ENCODE peak calls at places on chromosomes 12 and 14, in five cellular contexts. X is IMR-90, H is testis, M is gastrocnemius medialis, K is body of pancreas. Y is an unnamed sample.

GRCh38 chr12:124698211-124698997 is 131.0 kb upstream of the NCOR2 start:
- DNase-seq in X (peak; percentile 19), H (peak; percentile 52), M (no peak), K (no peak), Y (no peak)

GRCh38 chr12:92363295-92364146 is 217.9 kb upstream of the BTG1 start:
- DNase-seq in X (peak; percentile 4), H (peak; percentile 56), M (peak; percentile 26), K (peak; percentile 59), Y (no peak)

GRCh38 chr14:96206461-96206860 is 1.8 kb downstream of the BDKRB2 start:
- DNase-seq in X (no peak), H (no peak), M (no peak), K (peak; percentile 75), Y (peak; percentile 18)

GRCh38 chr12:63863658-63864455 is 19.4 kb downstream of the SRGAP1 start:
- DNase-seq in X (peak; percentile 43), H (no peak), M (no peak), K (no peak), Y (no peak)

GRCh38 chr12:19799216-19799615 is 359.9 kb downstream of the AEBP2 start:
- DNase-seq in X (peak; percentile 51), H (no peak), M (no peak), K (no peak), Y (no peak)

GRCh38 chr14:45728448-45729225 is 475.6 kb upstream of the MIS18BP1 start:
- DNase-seq in X (no peak), H (no peak), M (no peak), K (no peak), Y (no peak)

GRCh38 chr12:46831335-46832083 is 5.7 kb upstream of the SLC38A4 start:
- DNase-seq in X (no peak), H (peak; percentile 20), M (peak; percentile 88), K (peak; percentile 43), Y (no peak)

GRCh38 chr14:22926316-22926715 is 2.9 kb downstream of the PRMT5 start:
- DNase-seq in X (peak; percentile 20), H (no peak), M (no peak), K (no peak), Y (no peak)

GRCh38 chr14:45678163-45678562 is 425.2 kb upstream of the MIS18BP1 start:
- DNase-seq in X (no peak), H (no peak), M (no peak), K (no peak), Y (no peak)

GRCh38 chr12:14948672-14949071 is 10.3 kb upstream of the ERP27 start:
- DNase-seq in X (peak; percentile 89), H (peak; percentile 54), M (peak; percentile 25), K (peak; percentile 67), Y (peak; percentile 92)

GRCh38 chr12:13250416-13250815 is 53.9 kb downstream of the EMP1 start:
- DNase-seq in X (peak; percentile 84), H (no peak), M (no peak), K (no peak), Y (no peak)

GRCh38 chr14:60775296-60775695 is 40.7 kb downstream of the MNAT1 start:
- DNase-seq in X (peak; percentile 84), H (no peak), M (no peak), K (no peak), Y (no peak)

GRCh38 chr12:124543591-124544310 is 23.7 kb downstream of the NCOR2 start:
- DNase-seq in X (no peak), H (no peak), M (no peak), K (no peak), Y (no peak)

GRCh38 chr12:106583578-106584103 is 837 bp downstream of the RFX4 start:
- DNase-seq in X (peak; percentile 12), H (no peak), M (no peak), K (no peak), Y (no peak)

GRCh38 chr14:103705158-103705523 is 10.1 kb downstream of the XRCC3 start:
- DNase-seq in X (no peak), H (peak; percentile 81), M (no peak), K (peak; percentile 59), Y (no peak)

GRCh38 chr12:83224012-83224411 is 537.3 kb downstream of the TMTC2 start:
- DNase-seq in X (no peak), H (no peak), M (no peak), K (no peak), Y (peak; percentile 88)

GRCh38 chr12:59595557-59596231 is at the start of gene SLC16A7:
- DNase-seq in X (peak; percentile 86), H (peak; percentile 82), M (peak; percentile 71), K (peak; percentile 95), Y (peak; percentile 91)

GRCh38 chr14:80636071-80636470 is 305.5 kb downstream of the CEP128 start:
- DNase-seq in X (peak; percentile 17), H (no peak), M (no peak), K (no peak), Y (peak; percentile 2)

GRCh38 chr12:66189476-66189823 is 436 bp downstream of the IRAK3 start:
- DNase-seq in X (no peak), H (no peak), M (no peak), K (no peak), Y (peak; percentile 65)

GRCh38 chr12:30811966-30812365 is 57.2 kb upstream of the CAPRIN2 start:
- DNase-seq in X (no peak), H (no peak), M (no peak), K (no peak), Y (no peak)

GRCh38 chr14:32648434-32648833 is 290.2 kb upstream of the NPAS3 start:
- DNase-seq in X (peak; percentile 68), H (no peak), M (no peak), K (no peak), Y (no peak)

GRCh38 chr14:103401223-103402214 is 16.3 kb downstream of the MARK3 start:
- DNase-seq in X (peak; percentile 87), H (peak; percentile 40), M (no peak), K (no peak), Y (peak; percentile 35)

GRCh38 chr12:121651381-121651780 is 18.1 kb downstream of the MORN3 start:
- DNase-seq in X (no peak), H (no peak), M (no peak), K (no peak), Y (no peak)

GRCh38 chr14:64329149-64329548 is 35.0 kb upstream of the ESR2 start:
- DNase-seq in X (no peak), H (no peak), M (no peak), K (no peak), Y (no peak)

DNA sequence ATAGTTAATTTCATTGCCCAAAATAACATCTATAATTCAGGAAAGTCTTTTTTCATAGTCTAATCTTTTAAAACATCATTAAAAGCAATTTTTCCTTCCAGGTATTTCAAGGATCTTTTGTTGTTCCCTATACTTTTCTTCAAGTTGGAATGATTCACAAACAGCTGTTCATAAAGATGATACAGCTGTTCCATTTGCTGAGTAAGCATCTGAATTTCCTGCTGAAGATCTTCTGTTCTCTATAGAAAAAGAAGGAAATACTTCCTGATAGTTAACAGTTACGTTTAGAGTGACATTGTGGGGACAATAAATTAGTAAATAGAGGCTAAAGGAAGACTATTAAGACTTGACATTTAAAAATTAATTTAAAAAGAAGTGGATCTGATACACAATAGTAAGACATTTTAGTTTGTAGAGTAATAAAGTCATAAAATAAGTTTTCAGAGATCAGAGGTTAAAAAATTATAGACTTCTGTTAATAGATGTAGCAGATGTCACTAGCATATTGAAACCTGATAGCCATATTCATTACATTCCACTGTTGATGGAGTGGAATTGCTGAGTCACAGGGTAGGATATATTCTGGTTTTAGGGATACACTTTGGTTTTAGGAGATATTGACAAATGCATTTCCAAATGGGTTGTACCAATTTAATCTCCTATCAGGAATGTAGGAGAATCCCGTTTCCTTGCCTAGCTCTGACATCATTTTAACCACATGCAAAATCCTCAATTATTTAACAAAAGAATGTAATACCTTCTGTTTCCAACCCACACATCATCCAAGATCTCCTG is 30.5 kb upstream of the ESR2 start:
- DNase-seq in X (peak; percentile 56), H (no peak), M (no peak), K (no peak), Y (no peak)
- TF ChIP-seq CTCF in X (no peak), H (no peak), M (no peak), K (no peak), Y (no peak)

GRCh38 chr12:2383276-2384028 is 330.7 kb downstream of the CACNA1C start:
- DNase-seq in X (no peak), H (no peak), M (no peak), K (no peak), Y (no peak)
- H3K4me3 ChIP-seq in X (no peak overlapping the region), H (no peak overlapping the region), M (no peak overlapping the region), K (no peak overlapping the region), Y (no peak overlapping the region)

GRCh38 chr12:27221625-27222387 is 22.3 kb upstream of the STK38L start:
- DNase-seq in X (no peak), H (no peak), M (no peak), K (peak; percentile 6), Y (peak; percentile 77)
- TF ChIP-seq POLR2A in X (no peak), H (no peak), M (no peak), K (no peak), Y (no peak)

DNA sequence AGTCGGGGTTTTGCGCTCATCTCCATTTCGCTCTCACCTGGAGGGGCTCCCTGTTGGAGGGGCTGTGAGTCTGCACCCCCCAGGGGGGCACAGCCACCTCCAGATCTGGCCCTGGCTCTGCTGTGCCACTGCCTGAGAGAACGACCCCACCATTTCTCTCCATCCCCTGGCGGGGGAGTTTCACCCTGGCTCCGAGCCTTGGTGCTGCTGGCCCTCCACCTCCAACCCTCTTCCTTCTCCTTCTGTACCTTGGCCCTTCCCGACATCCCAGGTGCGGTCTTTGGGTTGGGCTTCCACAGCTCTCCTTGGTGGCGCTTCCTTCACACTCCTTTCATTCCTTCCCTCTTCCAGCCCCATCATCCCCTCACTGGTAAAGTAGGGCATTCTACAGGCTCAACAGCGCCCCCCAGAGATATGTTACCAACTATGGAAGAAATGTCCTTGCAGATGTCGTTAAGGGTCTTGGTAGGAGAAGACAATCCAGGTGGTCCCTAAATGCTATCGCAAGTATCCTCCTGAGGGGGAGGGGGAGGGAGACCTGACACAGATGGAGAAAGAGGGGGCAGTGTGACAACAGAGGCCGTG is 16.3 kb downstream of the SERPINA1 start:
- DNase-seq in X (no peak), H (no peak), M (no peak), K (no peak), Y (no peak)
- TF ChIP-seq CTCF in X (no peak), H (no peak), M (no peak), K (no peak), Y (peak; percentile 41)

DNA sequence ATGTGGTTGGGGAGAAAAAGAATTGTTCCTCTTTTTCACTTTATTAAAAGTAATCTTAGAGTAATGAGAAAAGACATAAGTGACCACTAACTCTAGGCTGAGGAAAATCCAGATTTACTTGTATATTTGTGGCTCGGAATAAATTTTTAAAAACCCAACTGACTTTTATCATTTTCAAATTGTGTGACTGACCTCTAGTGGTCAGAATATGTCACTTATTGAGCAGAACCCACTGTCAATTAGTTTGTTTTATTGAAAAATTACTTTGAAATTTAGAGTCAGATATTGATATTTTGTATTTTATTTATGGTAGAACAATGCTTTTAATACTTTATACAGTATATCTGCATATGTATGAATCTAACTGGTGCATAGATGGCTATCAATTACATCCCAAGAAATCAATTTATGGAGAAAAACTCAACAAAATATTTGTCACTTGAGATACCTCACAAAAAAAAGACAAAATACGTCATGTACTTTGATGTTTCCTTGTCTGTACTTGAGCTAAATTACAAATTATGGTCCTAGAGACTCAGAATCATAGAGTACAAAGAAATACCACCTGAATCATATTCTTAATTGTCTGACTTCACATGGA is 229.4 kb downstream of the CNTN1 start:
- DNase-seq in X (peak; percentile 19), H (no peak), M (no peak), K (no peak), Y (peak; percentile 35)
- H3K4me3 ChIP-seq in X (no peak overlapping the region), H (no peak overlapping the region), M (no peak overlapping the region), K (no peak overlapping the region), Y (no peak overlapping the region)